ENCODE peak calls at places on chromosomes 13 and 19, in six cellular contexts. One of them, this sample, is unnamed.

GRCh38 chr19:6465006-6465405 is 935 bp downstream of the CRB3 start:
- DNase-seq in trophoblast cell: no peak
- DNase-seq in mesenchymal stem cell: no peak
- DNase-seq in mesendoderm: no peak
- DNase-seq in H1: no peak
- DNase-seq in IMR-90: no peak
- DNase-seq in this sample: no peak

GRCh38 chr19:11931513-11931912 is 6.6 kb downstream of the ZNF700 start:
- DNase-seq in mesendoderm: no peak
- DNase-seq in H1: no peak
- DNase-seq in trophoblast cell: no peak
- DNase-seq in mesenchymal stem cell: no peak
- DNase-seq in IMR-90: no peak
- DNase-seq in this sample: no peak

GRCh38 chr19:17105548-17105947 is 30.0 kb downstream of the MYO9B start:
- DNase-seq in mesendoderm: no peak
- DNase-seq in trophoblast cell: no peak
- DNase-seq in IMR-90: no peak
- DNase-seq in mesenchymal stem cell: no peak
- DNase-seq in H1: no peak
- DNase-seq in this sample: no peak

GRCh38 chr13:66689037-66689619 is 541.0 kb downstream of the PCDH9 start:
- DNase-seq in mesendoderm: peak
- DNase-seq in IMR-90: no peak
- DNase-seq in mesenchymal stem cell: peak
- DNase-seq in trophoblast cell: no peak
- DNase-seq in H1: no peak
- DNase-seq in this sample: no peak

GRCh38 chr19:30118760-30119159 is 176.7 kb downstream of the URI1 start:
- DNase-seq in H1: no peak
- DNase-seq in IMR-90: no peak
- DNase-seq in mesenchymal stem cell: no peak
- DNase-seq in mesendoderm: no peak
- DNase-seq in trophoblast cell: no peak
- DNase-seq in this sample: no peak

GRCh38 chr13:98468352-98468751 is 108.6 kb downstream of the STK24 start:
- DNase-seq in mesenchymal stem cell: no peak
- DNase-seq in mesendoderm: no peak
- DNase-seq in H1: no peak
- DNase-seq in trophoblast cell: no peak
- DNase-seq in IMR-90: no peak
- DNase-seq in this sample: no peak

GRCh38 chr19:1177322-1178114 is 3.5 kb upstream of the SBNO2 start:
- DNase-seq in H1: no peak
- DNase-seq in mesenchymal stem cell: peak
- DNase-seq in mesendoderm: peak
- DNase-seq in trophoblast cell: peak
- DNase-seq in IMR-90: peak
- DNase-seq in this sample: no peak

GRCh38 chr13:109592776-109593175 is 193.6 kb downstream of the IRS2 start:
- DNase-seq in IMR-90: no peak
- DNase-seq in H1: no peak
- DNase-seq in trophoblast cell: no peak
- DNase-seq in mesendoderm: no peak
- DNase-seq in mesenchymal stem cell: no peak
- DNase-seq in this sample: no peak

GRCh38 chr19:42313096-42313839 is at the start of gene TMEM145:
- DNase-seq in IMR-90: peak
- DNase-seq in mesenchymal stem cell: peak
- DNase-seq in trophoblast cell: no peak
- DNase-seq in H1: no peak
- DNase-seq in mesendoderm: peak
- DNase-seq in this sample: peak

GRCh38 chr13:35856721-35857346 is 274.3 kb downstream of the DCLK1 start:
- DNase-seq in trophoblast cell: no peak
- DNase-seq in H1: no peak
- DNase-seq in IMR-90: no peak
- DNase-seq in mesendoderm: peak
- DNase-seq in mesenchymal stem cell: no peak
- DNase-seq in this sample: no peak
- H2BK5ac ChIP-seq in trophoblast cell: no peak
- H2BK5ac ChIP-seq in H1: peak
- H2BK5ac ChIP-seq in IMR-90: no peak
- H2BK5ac ChIP-seq in mesendoderm: peak
- H2BK5ac ChIP-seq in mesenchymal stem cell: no peak
- H2BK5ac ChIP-seq in this sample: no peak

GRCh38 chr19:19542507-19542906 is 4.4 kb downstream of the CILP2 start:
- DNase-seq in mesendoderm: no peak
- DNase-seq in H1: no peak
- DNase-seq in trophoblast cell: no peak
- DNase-seq in mesenchymal stem cell: no peak
- DNase-seq in IMR-90: no peak
- DNase-seq in this sample: no peak

GRCh38 chr19:19539738-19540703 is 2.0 kb downstream of the CILP2 start:
- DNase-seq in H1: peak
- DNase-seq in mesendoderm: peak
- DNase-seq in trophoblast cell: peak
- DNase-seq in IMR-90: peak
- DNase-seq in mesenchymal stem cell: peak
- DNase-seq in this sample: no peak

GRCh38 chr19:19541572-19541971 is 3.5 kb downstream of the CILP2 start:
- DNase-seq in H1: no peak
- DNase-seq in mesendoderm: no peak
- DNase-seq in trophoblast cell: no peak
- DNase-seq in IMR-90: no peak
- DNase-seq in mesenchymal stem cell: no peak
- DNase-seq in this sample: no peak

GRCh38 chr19:19538767-19539166 is 702 bp downstream of the CILP2 start:
- DNase-seq in mesendoderm: peak
- DNase-seq in mesenchymal stem cell: no peak
- DNase-seq in trophoblast cell: no peak
- DNase-seq in IMR-90: no peak
- DNase-seq in H1: no peak
- DNase-seq in this sample: no peak

DNA sequence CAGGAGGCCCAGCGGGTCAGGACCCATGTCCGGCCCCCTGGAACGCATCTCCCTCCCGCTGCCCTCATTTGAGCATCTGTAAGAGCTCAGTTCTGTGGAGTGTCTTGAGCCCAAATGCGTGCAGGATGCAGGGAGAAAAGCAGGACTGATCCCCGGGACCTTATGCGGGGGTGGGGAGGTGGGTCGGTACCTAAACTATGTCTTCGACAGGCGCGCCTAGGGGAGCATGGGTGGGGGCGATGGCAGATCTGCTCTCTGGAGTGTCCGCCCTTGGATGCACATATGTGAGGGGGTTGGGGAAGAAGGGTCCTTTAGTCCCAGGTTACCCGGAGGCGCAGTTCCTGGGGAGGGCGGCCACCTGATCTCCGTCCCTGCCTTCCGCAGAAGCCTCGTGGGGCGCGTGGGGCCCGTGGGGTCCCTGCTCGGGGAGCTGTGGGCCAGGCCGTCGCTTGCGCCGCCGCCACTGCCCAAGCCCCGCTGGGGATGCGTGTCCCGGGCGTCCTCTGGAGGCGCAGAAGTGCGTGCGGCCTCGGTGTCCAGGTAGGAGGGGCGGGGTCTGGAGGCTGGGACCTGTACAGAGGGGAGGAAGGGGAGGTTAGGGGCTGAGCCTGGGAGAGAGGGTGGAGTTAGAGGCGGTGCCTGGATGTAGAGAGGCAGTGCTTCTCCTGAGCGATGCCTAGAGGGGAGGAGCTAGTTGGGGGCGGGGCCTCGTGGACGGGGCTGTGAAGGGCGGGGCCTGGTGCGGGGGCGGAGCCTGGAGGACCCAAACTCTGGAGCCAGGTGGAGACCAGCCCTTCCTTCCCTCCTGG is 2.8 kb downstream of the CILP2 start:
- DNase-seq in mesenchymal stem cell: peak
- DNase-seq in trophoblast cell: peak
- DNase-seq in mesendoderm: peak
- DNase-seq in H1: peak
- DNase-seq in IMR-90: no peak
- DNase-seq in this sample: peak
- H3K4me3 ChIP-seq in mesenchymal stem cell: no peak
- H3K4me3 ChIP-seq in trophoblast cell: no peak
- H3K4me3 ChIP-seq in mesendoderm: no peak
- H3K4me3 ChIP-seq in H1: peak
- H3K4me3 ChIP-seq in IMR-90: no peak
- H3K4me3 ChIP-seq in this sample: no peak

DNA sequence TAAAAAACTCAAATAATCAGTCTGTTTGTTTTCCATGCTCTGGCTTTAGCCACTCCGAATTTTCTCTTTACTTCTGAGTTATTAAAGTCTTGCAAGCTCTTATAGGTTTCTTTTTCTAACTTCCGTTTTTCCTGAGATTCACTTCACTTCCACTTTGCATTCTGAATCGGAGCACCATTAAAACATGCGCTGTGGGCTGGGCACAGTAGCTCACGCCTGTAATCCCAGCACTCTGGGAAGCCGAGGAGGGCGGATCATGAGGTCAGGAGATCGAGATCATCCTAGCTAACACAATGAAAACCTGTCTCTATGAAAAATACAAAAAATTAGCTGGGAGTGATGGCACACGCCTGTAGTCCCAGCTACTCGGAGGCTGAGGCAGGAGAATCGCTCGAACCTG is 357.9 kb downstream of the SLITRK6 start:
- DNase-seq in H1: no peak
- DNase-seq in mesendoderm: no peak
- DNase-seq in IMR-90: no peak
- DNase-seq in trophoblast cell: no peak
- DNase-seq in mesenchymal stem cell: no peak
- DNase-seq in this sample: no peak
- H2BK5ac ChIP-seq in H1: no peak
- H2BK5ac ChIP-seq in mesendoderm: no peak
- H2BK5ac ChIP-seq in IMR-90: no peak
- H2BK5ac ChIP-seq in trophoblast cell: no peak
- H2BK5ac ChIP-seq in mesenchymal stem cell: no peak
- H2BK5ac ChIP-seq in this sample: no peak

DNA sequence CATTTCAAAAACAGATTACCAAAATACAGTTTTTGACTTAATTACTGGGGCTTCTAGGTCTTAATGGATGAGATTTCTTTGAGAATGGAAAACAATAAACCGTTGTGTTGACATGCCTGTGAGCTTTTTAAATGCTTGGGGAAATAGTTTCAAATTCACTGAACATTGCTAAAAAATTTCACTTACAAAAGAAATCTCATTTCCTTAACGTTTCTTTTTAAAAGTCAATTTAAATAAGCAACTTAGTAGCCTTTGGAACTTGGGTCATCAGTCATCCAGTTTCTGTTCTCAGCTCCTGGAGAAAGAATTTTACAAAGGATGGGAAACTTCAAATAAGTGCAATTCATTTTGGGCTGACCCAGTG is 4.4 kb downstream of the ZC3H4 start:
- DNase-seq in mesenchymal stem cell: no peak
- DNase-seq in mesendoderm: no peak
- DNase-seq in H1: no peak
- DNase-seq in trophoblast cell: no peak
- DNase-seq in IMR-90: no peak
- DNase-seq in this sample: no peak
- H3K4me3 ChIP-seq in mesenchymal stem cell: peak
- H3K4me3 ChIP-seq in mesendoderm: no peak
- H3K4me3 ChIP-seq in H1: peak
- H3K4me3 ChIP-seq in trophoblast cell: no peak
- H3K4me3 ChIP-seq in IMR-90: peak
- H3K4me3 ChIP-seq in this sample: peak

GRCh38 chr19:38003427-38004099 is 96.6 kb downstream of the SIPA1L3 start:
- DNase-seq in IMR-90: peak
- DNase-seq in H1: no peak
- DNase-seq in mesendoderm: peak
- DNase-seq in trophoblast cell: no peak
- DNase-seq in mesenchymal stem cell: peak
- DNase-seq in this sample: peak

GRCh38 chr19:38006361-38007045 is 99.5 kb downstream of the SIPA1L3 start:
- DNase-seq in IMR-90: no peak
- DNase-seq in trophoblast cell: no peak
- DNase-seq in mesenchymal stem cell: no peak
- DNase-seq in mesendoderm: no peak
- DNase-seq in H1: no peak
- DNase-seq in this sample: no peak

GRCh38 chr19:38005224-38005614 is 98.2 kb downstream of the SIPA1L3 start:
- DNase-seq in H1: no peak
- DNase-seq in mesendoderm: no peak
- DNase-seq in IMR-90: no peak
- DNase-seq in mesenchymal stem cell: no peak
- DNase-seq in trophoblast cell: no peak
- DNase-seq in this sample: no peak

GRCh38 chr19:38004505-38005223 is 97.7 kb downstream of the SIPA1L3 start:
- DNase-seq in mesendoderm: peak
- DNase-seq in mesenchymal stem cell: peak
- DNase-seq in trophoblast cell: peak
- DNase-seq in H1: no peak
- DNase-seq in IMR-90: peak
- DNase-seq in this sample: peak

GRCh38 chr19:38004100-38004504 is 97.1 kb downstream of the SIPA1L3 start:
- DNase-seq in mesendoderm: no peak
- DNase-seq in trophoblast cell: no peak
- DNase-seq in mesenchymal stem cell: no peak
- DNase-seq in IMR-90: no peak
- DNase-seq in H1: no peak
- DNase-seq in this sample: no peak
- H2BK5ac ChIP-seq in mesendoderm: peak
- H2BK5ac ChIP-seq in trophoblast cell: peak
- H2BK5ac ChIP-seq in mesenchymal stem cell: peak
- H2BK5ac ChIP-seq in IMR-90: peak
- H2BK5ac ChIP-seq in H1: peak
- H2BK5ac ChIP-seq in this sample: no peak

DNA sequence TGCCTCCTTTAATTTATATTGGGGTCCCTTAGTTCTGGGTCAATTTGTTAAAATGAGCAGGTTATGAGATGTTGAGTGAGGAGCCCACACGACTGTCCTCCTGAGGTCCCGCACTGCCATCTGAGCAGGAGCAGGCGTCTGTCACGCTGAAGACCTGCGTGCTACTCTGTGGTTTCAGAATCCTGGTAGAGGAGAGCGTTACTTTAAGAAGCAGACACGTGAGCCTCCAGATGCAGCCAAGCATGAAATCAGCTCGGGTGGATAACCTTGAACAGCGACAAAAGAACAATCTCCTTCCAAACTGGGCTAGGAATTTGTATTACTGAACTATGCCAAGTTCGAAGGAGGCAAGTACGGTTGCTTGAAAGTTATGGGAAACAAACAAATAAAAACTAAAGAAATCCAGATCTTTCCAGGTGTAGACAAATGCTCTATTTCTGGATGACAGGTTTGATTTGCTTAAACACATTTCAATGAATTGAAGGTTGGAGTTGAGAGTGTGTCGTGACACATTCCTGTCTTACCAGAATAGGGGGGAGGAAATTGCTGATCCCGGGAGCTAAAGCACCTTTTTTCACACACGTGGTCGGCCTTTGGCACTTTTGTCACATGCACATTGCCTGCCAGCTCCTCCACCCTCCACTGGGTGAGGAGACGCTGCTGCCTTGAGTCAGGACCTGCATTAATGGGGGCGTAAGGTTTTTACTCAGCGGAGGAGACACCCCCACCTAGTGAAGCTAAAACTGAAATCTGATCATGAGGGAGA is 945.5 kb upstream of the SLC10A2 start:
- DNase-seq in mesenchymal stem cell: peak
- DNase-seq in mesendoderm: peak
- DNase-seq in trophoblast cell: no peak
- DNase-seq in IMR-90: no peak
- DNase-seq in H1: no peak
- DNase-seq in this sample: peak
- H3K4me3 ChIP-seq in mesenchymal stem cell: peak
- H3K4me3 ChIP-seq in mesendoderm: no peak
- H3K4me3 ChIP-seq in trophoblast cell: peak
- H3K4me3 ChIP-seq in IMR-90: no peak
- H3K4me3 ChIP-seq in H1: no peak
- H3K4me3 ChIP-seq in this sample: peak

GRCh38 chr19:48872182-48872883 is at the start of gene PPP1R15A:
- DNase-seq in IMR-90: peak
- DNase-seq in mesendoderm: peak
- DNase-seq in H1: peak
- DNase-seq in trophoblast cell: peak
- DNase-seq in mesenchymal stem cell: peak
- DNase-seq in this sample: peak
- H2BK5ac ChIP-seq in IMR-90: peak
- H2BK5ac ChIP-seq in mesendoderm: peak
- H2BK5ac ChIP-seq in H1: peak
- H2BK5ac ChIP-seq in trophoblast cell: peak
- H2BK5ac ChIP-seq in mesenchymal stem cell: peak
- H2BK5ac ChIP-seq in this sample: peak